ENCODE peak calls at places on chromosomes 16 and 17, in seven cellular contexts. One of them, this sample, is unnamed.

GRCh38 chr17:75457047-75457654 is 716 bp downstream of the TMEM94 start:
- DNase-seq in endodermal cell: peak; percentile 89
- DNase-seq in colonic mucosa: peak; percentile 52
- DNase-seq in GM23248: peak; percentile 73
- DNase-seq in naive thymus-derived CD4-positive, alpha-beta T cell: peak; percentile 27
- DNase-seq in body of pancreas: no peak
- DNase-seq in esophagus squamous epithelium: no peak
- DNase-seq in this sample: peak; percentile 65

GRCh38 chr17:65537845-65538678 is 23.4 kb downstream of the AXIN2 start:
- DNase-seq in endodermal cell: no peak
- DNase-seq in colonic mucosa: no peak
- DNase-seq in GM23248: no peak
- DNase-seq in naive thymus-derived CD4-positive, alpha-beta T cell: peak; percentile 48
- DNase-seq in body of pancreas: no peak
- DNase-seq in esophagus squamous epithelium: no peak
- DNase-seq in this sample: peak; percentile 67

GRCh38 chr17:53628011-53628410 is 194.7 kb upstream of the KIF2B start:
- DNase-seq in endodermal cell: no peak
- DNase-seq in colonic mucosa: no peak
- DNase-seq in GM23248: peak; percentile 61
- DNase-seq in naive thymus-derived CD4-positive, alpha-beta T cell: no peak
- DNase-seq in body of pancreas: no peak
- DNase-seq in esophagus squamous epithelium: no peak
- DNase-seq in this sample: no peak

GRCh38 chr17:78609198-78609597 is 32.0 kb upstream of the DNAH17 start:
- DNase-seq in endodermal cell: no peak
- DNase-seq in colonic mucosa: no peak
- DNase-seq in GM23248: no peak
- DNase-seq in naive thymus-derived CD4-positive, alpha-beta T cell: no peak
- DNase-seq in body of pancreas: no peak
- DNase-seq in esophagus squamous epithelium: no peak
- DNase-seq in this sample: no peak

GRCh38 chr17:58083491-58084316 is 485 bp downstream of the DYNLL2 start:
- DNase-seq in endodermal cell: peak; percentile 72
- DNase-seq in colonic mucosa: peak; percentile 53
- DNase-seq in GM23248: peak; percentile 87
- DNase-seq in naive thymus-derived CD4-positive, alpha-beta T cell: peak; percentile 74
- DNase-seq in body of pancreas: peak; percentile 74
- DNase-seq in esophagus squamous epithelium: no peak
- DNase-seq in this sample: peak; percentile 51

GRCh38 chr17:57530508-57530907 is 214.6 kb downstream of the CCDC182 start:
- DNase-seq in endodermal cell: no peak
- DNase-seq in colonic mucosa: no peak
- DNase-seq in GM23248: peak; percentile 11
- DNase-seq in naive thymus-derived CD4-positive, alpha-beta T cell: no peak
- DNase-seq in body of pancreas: no peak
- DNase-seq in esophagus squamous epithelium: no peak
- DNase-seq in this sample: no peak

GRCh38 chr16:79995315-79995714 is 394.8 kb upstream of the MAF start:
- DNase-seq in endodermal cell: no peak
- DNase-seq in colonic mucosa: no peak
- DNase-seq in GM23248: no peak
- DNase-seq in naive thymus-derived CD4-positive, alpha-beta T cell: no peak
- DNase-seq in body of pancreas: no peak
- DNase-seq in esophagus squamous epithelium: no peak
- DNase-seq in this sample: no peak

GRCh38 chr17:15123593-15124590 is 141.2 kb downstream of the PMP22 start:
- DNase-seq in endodermal cell: peak; percentile 44
- DNase-seq in colonic mucosa: no peak
- DNase-seq in GM23248: peak; percentile 85
- DNase-seq in naive thymus-derived CD4-positive, alpha-beta T cell: no peak
- DNase-seq in body of pancreas: no peak
- DNase-seq in esophagus squamous epithelium: no peak
- DNase-seq in this sample: no peak

GRCh38 chr16:87790278-87791023 is 24.7 kb upstream of the KLHDC4 start:
- DNase-seq in endodermal cell: no peak
- DNase-seq in colonic mucosa: no peak
- DNase-seq in GM23248: no peak
- DNase-seq in naive thymus-derived CD4-positive, alpha-beta T cell: no peak
- DNase-seq in body of pancreas: peak; percentile 58
- DNase-seq in esophagus squamous epithelium: no peak
- DNase-seq in this sample: peak; percentile 52

GRCh38 chr16:57590654-57591085 is 37.8 kb upstream of the ADGRG1 start:
- DNase-seq in endodermal cell: no peak
- DNase-seq in colonic mucosa: no peak
- DNase-seq in GM23248: peak; percentile 86
- DNase-seq in naive thymus-derived CD4-positive, alpha-beta T cell: peak; percentile 1
- DNase-seq in body of pancreas: no peak
- DNase-seq in esophagus squamous epithelium: no peak
- DNase-seq in this sample: no peak

GRCh38 chr16:714558-715447 is at the start of gene METRN:
- DNase-seq in endodermal cell: peak; percentile 95
- DNase-seq in colonic mucosa: peak; percentile 92
- DNase-seq in GM23248: peak; percentile 97
- DNase-seq in naive thymus-derived CD4-positive, alpha-beta T cell: peak; percentile 97
- DNase-seq in body of pancreas: peak; percentile 92
- DNase-seq in esophagus squamous epithelium: no peak
- DNase-seq in this sample: peak; percentile 94

GRCh38 chr16:66658143-66658859 is 38.2 kb downstream of the CMTM4 start:
- DNase-seq in endodermal cell: no peak
- DNase-seq in colonic mucosa: no peak
- DNase-seq in GM23248: no peak
- DNase-seq in naive thymus-derived CD4-positive, alpha-beta T cell: no peak
- DNase-seq in body of pancreas: no peak
- DNase-seq in esophagus squamous epithelium: no peak
- DNase-seq in this sample: no peak

GRCh38 chr17:60641126-60641525 is 36.5 kb upstream of the BCAS3 start:
- DNase-seq in endodermal cell: no peak
- DNase-seq in colonic mucosa: no peak
- DNase-seq in GM23248: peak; percentile 54
- DNase-seq in naive thymus-derived CD4-positive, alpha-beta T cell: no peak
- DNase-seq in body of pancreas: no peak
- DNase-seq in esophagus squamous epithelium: no peak
- DNase-seq in this sample: no peak

GRCh38 chr17:33072421-33073175 is 81.0 kb downstream of the SPACA3 start:
- DNase-seq in endodermal cell: no peak
- DNase-seq in colonic mucosa: no peak
- DNase-seq in GM23248: peak; percentile 20
- DNase-seq in naive thymus-derived CD4-positive, alpha-beta T cell: no peak
- DNase-seq in body of pancreas: no peak
- DNase-seq in esophagus squamous epithelium: no peak
- DNase-seq in this sample: no peak

GRCh38 chr17:63993368-63993990 is 4.7 kb upstream of the PRR29 start:
- DNase-seq in endodermal cell: peak; percentile 37
- DNase-seq in colonic mucosa: no peak
- DNase-seq in GM23248: no peak
- DNase-seq in naive thymus-derived CD4-positive, alpha-beta T cell: no peak
- DNase-seq in body of pancreas: no peak
- DNase-seq in esophagus squamous epithelium: no peak
- DNase-seq in this sample: no peak

GRCh38 chr17:27983853-27984252 is 58.6 kb upstream of the NLK start:
- DNase-seq in endodermal cell: no peak
- DNase-seq in colonic mucosa: no peak
- DNase-seq in GM23248: no peak
- DNase-seq in naive thymus-derived CD4-positive, alpha-beta T cell: no peak
- DNase-seq in body of pancreas: no peak
- DNase-seq in esophagus squamous epithelium: no peak
- DNase-seq in this sample: no peak

GRCh38 chr17:31499771-31500554 is 108.5 kb downstream of the RAB11FIP4 start:
- DNase-seq in endodermal cell: peak; percentile 84
- DNase-seq in colonic mucosa: no peak
- DNase-seq in GM23248: peak; percentile 63
- DNase-seq in naive thymus-derived CD4-positive, alpha-beta T cell: peak; percentile 51
- DNase-seq in body of pancreas: peak; percentile 71
- DNase-seq in esophagus squamous epithelium: no peak
- DNase-seq in this sample: peak; percentile 57

GRCh38 chr16:74199066-74199841 is 97.4 kb upstream of the PSMD7 start:
- DNase-seq in endodermal cell: no peak
- DNase-seq in colonic mucosa: no peak
- DNase-seq in GM23248: no peak
- DNase-seq in naive thymus-derived CD4-positive, alpha-beta T cell: no peak
- DNase-seq in body of pancreas: peak; percentile 14
- DNase-seq in esophagus squamous epithelium: no peak
- DNase-seq in this sample: no peak

GRCh38 chr16:8966781-8967436 is 3.2 kb upstream of the USP7 start:
- DNase-seq in endodermal cell: peak; percentile 56
- DNase-seq in colonic mucosa: peak; percentile 56
- DNase-seq in GM23248: no peak
- DNase-seq in naive thymus-derived CD4-positive, alpha-beta T cell: no peak
- DNase-seq in body of pancreas: no peak
- DNase-seq in esophagus squamous epithelium: no peak
- DNase-seq in this sample: no peak
- H3K27ac ChIP-seq in endodermal cell: no peak overlapping the region
- H3K27ac ChIP-seq in colonic mucosa: peak overlapping the region; percentile 24
- H3K27ac ChIP-seq in GM23248: no peak overlapping the region
- H3K27ac ChIP-seq in naive thymus-derived CD4-positive, alpha-beta T cell: no peak overlapping the region
- H3K27ac ChIP-seq in body of pancreas: no peak overlapping the region
- H3K27ac ChIP-seq in esophagus squamous epithelium: peak overlapping the region; percentile 32
- H3K27ac ChIP-seq in this sample: no peak overlapping the region

GRCh38 chr17:46853896-46854444 is 2.6 kb downstream of the WNT9B start:
- DNase-seq in endodermal cell: peak; percentile 58
- DNase-seq in colonic mucosa: no peak
- DNase-seq in GM23248: peak; percentile 69
- DNase-seq in naive thymus-derived CD4-positive, alpha-beta T cell: no peak
- DNase-seq in body of pancreas: no peak
- DNase-seq in esophagus squamous epithelium: no peak
- DNase-seq in this sample: no peak

GRCh38 chr17:46851029-46851741 is at the start of gene WNT9B:
- DNase-seq in endodermal cell: peak; percentile 95
- DNase-seq in colonic mucosa: peak; percentile 78
- DNase-seq in GM23248: peak; percentile 56
- DNase-seq in naive thymus-derived CD4-positive, alpha-beta T cell: no peak
- DNase-seq in body of pancreas: peak; percentile 62
- DNase-seq in esophagus squamous epithelium: no peak
- DNase-seq in this sample: peak; percentile 30

GRCh38 chr17:46847204-46848191 is 3.9 kb upstream of the WNT9B start:
- DNase-seq in endodermal cell: peak; percentile 45
- DNase-seq in colonic mucosa: peak; percentile 32
- DNase-seq in GM23248: no peak
- DNase-seq in naive thymus-derived CD4-positive, alpha-beta T cell: no peak
- DNase-seq in body of pancreas: no peak
- DNase-seq in esophagus squamous epithelium: no peak
- DNase-seq in this sample: no peak

GRCh38 chr17:46848534-46848933 is 2.8 kb upstream of the WNT9B start:
- DNase-seq in endodermal cell: peak; percentile 51
- DNase-seq in colonic mucosa: no peak
- DNase-seq in GM23248: no peak
- DNase-seq in naive thymus-derived CD4-positive, alpha-beta T cell: no peak
- DNase-seq in body of pancreas: no peak
- DNase-seq in esophagus squamous epithelium: no peak
- DNase-seq in this sample: no peak

GRCh38 chr17:46850688-46851028 is 725 bp upstream of the WNT9B start:
- DNase-seq in endodermal cell: no peak
- DNase-seq in colonic mucosa: no peak
- DNase-seq in GM23248: no peak
- DNase-seq in naive thymus-derived CD4-positive, alpha-beta T cell: no peak
- DNase-seq in body of pancreas: no peak
- DNase-seq in esophagus squamous epithelium: no peak
- DNase-seq in this sample: no peak
- H3K4me3 ChIP-seq in endodermal cell: peak overlapping the region; percentile 69
- H3K4me3 ChIP-seq in colonic mucosa: no peak overlapping the region
- H3K4me3 ChIP-seq in GM23248: no peak overlapping the region
- H3K4me3 ChIP-seq in naive thymus-derived CD4-positive, alpha-beta T cell: no peak overlapping the region
- H3K4me3 ChIP-seq in body of pancreas: no peak overlapping the region
- H3K4me3 ChIP-seq in esophagus squamous epithelium: peak overlapping the region; percentile 51
- H3K4me3 ChIP-seq in this sample: peak overlapping the region; percentile 44

DNA sequence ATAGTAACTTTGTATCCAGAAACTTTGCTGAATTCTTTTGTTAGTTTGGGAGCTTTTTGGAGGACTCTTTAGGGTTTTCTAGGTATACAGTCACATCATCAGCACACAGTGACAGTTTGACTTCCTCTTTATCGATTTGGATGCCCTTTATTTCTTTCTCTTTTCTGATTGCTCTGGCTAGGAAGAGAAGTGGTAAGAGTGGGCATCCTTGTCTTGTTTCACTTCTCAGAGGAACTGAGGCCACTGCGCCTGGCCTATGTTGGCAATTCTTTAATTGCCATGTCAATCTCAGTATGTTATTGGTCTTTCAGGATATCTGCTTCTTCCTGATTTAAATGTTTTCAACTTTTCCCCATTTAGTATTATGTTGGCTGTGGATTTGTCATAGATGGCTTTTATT is 24.6 kb downstream of the ATF7IP2 start:
- DNase-seq in endodermal cell: no peak
- DNase-seq in colonic mucosa: no peak
- DNase-seq in GM23248: no peak
- DNase-seq in naive thymus-derived CD4-positive, alpha-beta T cell: no peak
- DNase-seq in body of pancreas: no peak
- DNase-seq in esophagus squamous epithelium: no peak
- DNase-seq in this sample: no peak
- H3K9me3 ChIP-seq in endodermal cell: peaks cover 95% of the 10 kb centered on the region
- H3K9me3 ChIP-seq in colonic mucosa: peaks cover 7% of the 10 kb centered on the region
- H3K9me3 ChIP-seq in GM23248: no peaks in the 10 kb centered on the region
- H3K9me3 ChIP-seq in naive thymus-derived CD4-positive, alpha-beta T cell: peaks cover 18% of the 10 kb centered on the region
- H3K9me3 ChIP-seq in body of pancreas: peaks cover 32% of the 10 kb centered on the region
- H3K9me3 ChIP-seq in esophagus squamous epithelium: no peaks in the 10 kb centered on the region
- H3K9me3 ChIP-seq in this sample: no peaks in the 10 kb centered on the region

GRCh38 chr16:7364054-7364407 is 31.4 kb downstream of the RBFOX1 start:
- DNase-seq in endodermal cell: no peak
- DNase-seq in colonic mucosa: no peak
- DNase-seq in GM23248: no peak
- DNase-seq in naive thymus-derived CD4-positive, alpha-beta T cell: no peak
- DNase-seq in body of pancreas: no peak
- DNase-seq in esophagus squamous epithelium: no peak
- DNase-seq in this sample: no peak
- H3K27ac ChIP-seq in endodermal cell: no peak overlapping the region
- H3K27ac ChIP-seq in colonic mucosa: no peak overlapping the region
- H3K27ac ChIP-seq in GM23248: no peak overlapping the region
- H3K27ac ChIP-seq in naive thymus-derived CD4-positive, alpha-beta T cell: no peak overlapping the region
- H3K27ac ChIP-seq in body of pancreas: no peak overlapping the region
- H3K27ac ChIP-seq in esophagus squamous epithelium: no peak overlapping the region
- H3K27ac ChIP-seq in this sample: no peak overlapping the region

GRCh38 chr17:7043544-7044268 is at the start of gene SLC16A11:
- DNase-seq in endodermal cell: peak; percentile 78
- DNase-seq in colonic mucosa: peak; percentile 59
- DNase-seq in GM23248: peak; percentile 62
- DNase-seq in naive thymus-derived CD4-positive, alpha-beta T cell: peak; percentile 43
- DNase-seq in body of pancreas: peak; percentile 61
- DNase-seq in esophagus squamous epithelium: no peak
- DNase-seq in this sample: peak; percentile 54
- H3K4me3 ChIP-seq in endodermal cell: no peak within 1 kb of the TSS
- H3K4me3 ChIP-seq in colonic mucosa: peak within 1 kb of the TSS; percentile 40
- H3K4me3 ChIP-seq in GM23248: peak within 1 kb of the TSS; percentile 63
- H3K4me3 ChIP-seq in naive thymus-derived CD4-positive, alpha-beta T cell: peak within 1 kb of the TSS; percentile 68
- H3K4me3 ChIP-seq in body of pancreas: no peak within 1 kb of the TSS
- H3K4me3 ChIP-seq in esophagus squamous epithelium: peak within 1 kb of the TSS; percentile 59
- H3K4me3 ChIP-seq in this sample: peak within 1 kb of the TSS; percentile 34

GRCh38 chr17:80598813-80599545 is 54.3 kb downstream of the RPTOR start:
- DNase-seq in endodermal cell: peak; percentile 41
- DNase-seq in colonic mucosa: no peak
- DNase-seq in GM23248: no peak
- DNase-seq in naive thymus-derived CD4-positive, alpha-beta T cell: no peak
- DNase-seq in body of pancreas: no peak
- DNase-seq in esophagus squamous epithelium: no peak
- DNase-seq in this sample: no peak
- H3K9me3 ChIP-seq in endodermal cell: peaks cover 15% of the 10 kb centered on the region
- H3K9me3 ChIP-seq in colonic mucosa: no peaks in the 10 kb centered on the region
- H3K9me3 ChIP-seq in GM23248: no peaks in the 10 kb centered on the region
- H3K9me3 ChIP-seq in naive thymus-derived CD4-positive, alpha-beta T cell: no peaks in the 10 kb centered on the region
- H3K9me3 ChIP-seq in body of pancreas: no peaks in the 10 kb centered on the region
- H3K9me3 ChIP-seq in esophagus squamous epithelium: no peaks in the 10 kb centered on the region
- H3K9me3 ChIP-seq in this sample: no peaks in the 10 kb centered on the region

This sample was measured in testis.